ENCODE peak calls at places on chromosomes 12 and 14, in ten cellular contexts. One of them, this sample, is unnamed. For H3K27me3, the result is how much of the 10 kb centered on the place peaks cover.

GRCh38 chr14:70894868-70895267 is 12.4 kb upstream of the PCNX1 start:
- DNase-seq in endothelial cell of umbilical vein: no peak
- DNase-seq in IMR-90: peak
- DNase-seq in neural progenitor cell: no peak
- DNase-seq in ascending aorta: no peak
- DNase-seq in tibial nerve: no peak
- DNase-seq in GM23248: peak
- DNase-seq in PC-3: no peak
- DNase-seq in tibial artery: no peak
- DNase-seq in SK-N-SH: no peak
- DNase-seq in this sample: no peak

GRCh38 chr14:94041551-94042346 is 15.6 kb downstream of the OTUB2 start:
- DNase-seq in IMR-90: peak
- DNase-seq in SK-N-SH: no peak
- DNase-seq in neural progenitor cell: no peak
- DNase-seq in PC-3: no peak
- DNase-seq in tibial nerve: no peak
- DNase-seq in endothelial cell of umbilical vein: no peak
- DNase-seq in ascending aorta: no peak
- DNase-seq in tibial artery: no peak
- DNase-seq in GM23248: peak
- DNase-seq in this sample: peak

GRCh38 chr12:127230843-127231260 is 1036.1 kb upstream of the TMEM132C start:
- DNase-seq in tibial artery: no peak
- DNase-seq in endothelial cell of umbilical vein: no peak
- DNase-seq in SK-N-SH: no peak
- DNase-seq in tibial nerve: peak
- DNase-seq in neural progenitor cell: no peak
- DNase-seq in PC-3: peak
- DNase-seq in ascending aorta: no peak
- DNase-seq in IMR-90: peak
- DNase-seq in GM23248: peak
- DNase-seq in this sample: peak

GRCh38 chr12:113702796-113703195 is 231.1 kb upstream of the LHX5 start:
- DNase-seq in tibial artery: no peak
- DNase-seq in neural progenitor cell: peak
- DNase-seq in tibial nerve: no peak
- DNase-seq in PC-3: no peak
- DNase-seq in IMR-90: no peak
- DNase-seq in ascending aorta: no peak
- DNase-seq in GM23248: no peak
- DNase-seq in SK-N-SH: no peak
- DNase-seq in endothelial cell of umbilical vein: no peak
- DNase-seq in this sample: no peak

GRCh38 chr12:109888179-109889020 is 8.1 kb upstream of the GLTP start:
- DNase-seq in tibial nerve: peak
- DNase-seq in tibial artery: no peak
- DNase-seq in endothelial cell of umbilical vein: peak
- DNase-seq in PC-3: peak
- DNase-seq in ascending aorta: no peak
- DNase-seq in IMR-90: peak
- DNase-seq in neural progenitor cell: no peak
- DNase-seq in GM23248: peak
- DNase-seq in SK-N-SH: no peak
- DNase-seq in this sample: no peak

GRCh38 chr12:68259318-68259940 is 6.0 kb upstream of the IL22 start:
- DNase-seq in SK-N-SH: no peak
- DNase-seq in GM23248: peak
- DNase-seq in IMR-90: peak
- DNase-seq in tibial artery: no peak
- DNase-seq in endothelial cell of umbilical vein: peak
- DNase-seq in ascending aorta: no peak
- DNase-seq in PC-3: peak
- DNase-seq in tibial nerve: no peak
- DNase-seq in neural progenitor cell: no peak
- DNase-seq in this sample: no peak

GRCh38 chr12:103401421-103401820 is 94.3 kb downstream of the C12orf42 start:
- DNase-seq in ascending aorta: no peak
- DNase-seq in neural progenitor cell: no peak
- DNase-seq in PC-3: peak
- DNase-seq in tibial artery: no peak
- DNase-seq in endothelial cell of umbilical vein: no peak
- DNase-seq in tibial nerve: no peak
- DNase-seq in SK-N-SH: no peak
- DNase-seq in GM23248: no peak
- DNase-seq in IMR-90: no peak
- DNase-seq in this sample: no peak

GRCh38 chr14:74583689-74584434 is 28.2 kb downstream of the LTBP2 start:
- DNase-seq in ascending aorta: no peak
- DNase-seq in neural progenitor cell: no peak
- DNase-seq in tibial artery: no peak
- DNase-seq in tibial nerve: no peak
- DNase-seq in PC-3: peak
- DNase-seq in IMR-90: peak
- DNase-seq in SK-N-SH: no peak
- DNase-seq in endothelial cell of umbilical vein: no peak
- DNase-seq in GM23248: peak
- DNase-seq in this sample: no peak

GRCh38 chr12:47222960-47223847 is 143.4 kb upstream of the AMIGO2 start:
- DNase-seq in SK-N-SH: no peak
- DNase-seq in neural progenitor cell: peak
- DNase-seq in GM23248: no peak
- DNase-seq in tibial nerve: no peak
- DNase-seq in ascending aorta: no peak
- DNase-seq in endothelial cell of umbilical vein: no peak
- DNase-seq in PC-3: no peak
- DNase-seq in IMR-90: no peak
- DNase-seq in tibial artery: no peak
- DNase-seq in this sample: no peak

GRCh38 chr14:52351561-52352491 is 37.7 kb downstream of the PTGER2 start:
- DNase-seq in PC-3: peak
- DNase-seq in IMR-90: peak
- DNase-seq in tibial artery: no peak
- DNase-seq in SK-N-SH: no peak
- DNase-seq in ascending aorta: no peak
- DNase-seq in tibial nerve: no peak
- DNase-seq in neural progenitor cell: no peak
- DNase-seq in GM23248: peak
- DNase-seq in endothelial cell of umbilical vein: no peak
- DNase-seq in this sample: no peak

GRCh38 chr14:96408608-96409007 is 16.7 kb downstream of the AK7 start:
- DNase-seq in tibial nerve: no peak
- DNase-seq in tibial artery: no peak
- DNase-seq in GM23248: no peak
- DNase-seq in PC-3: no peak
- DNase-seq in SK-N-SH: no peak
- DNase-seq in ascending aorta: no peak
- DNase-seq in endothelial cell of umbilical vein: no peak
- DNase-seq in IMR-90: no peak
- DNase-seq in neural progenitor cell: no peak
- DNase-seq in this sample: no peak

GRCh38 chr14:92549096-92549852 is 35.7 kb downstream of the RIN3 start:
- DNase-seq in neural progenitor cell: no peak
- DNase-seq in tibial nerve: no peak
- DNase-seq in ascending aorta: no peak
- DNase-seq in PC-3: no peak
- DNase-seq in IMR-90: no peak
- DNase-seq in tibial artery: peak
- DNase-seq in endothelial cell of umbilical vein: no peak
- DNase-seq in GM23248: peak
- DNase-seq in SK-N-SH: no peak
- DNase-seq in this sample: no peak

DNA sequence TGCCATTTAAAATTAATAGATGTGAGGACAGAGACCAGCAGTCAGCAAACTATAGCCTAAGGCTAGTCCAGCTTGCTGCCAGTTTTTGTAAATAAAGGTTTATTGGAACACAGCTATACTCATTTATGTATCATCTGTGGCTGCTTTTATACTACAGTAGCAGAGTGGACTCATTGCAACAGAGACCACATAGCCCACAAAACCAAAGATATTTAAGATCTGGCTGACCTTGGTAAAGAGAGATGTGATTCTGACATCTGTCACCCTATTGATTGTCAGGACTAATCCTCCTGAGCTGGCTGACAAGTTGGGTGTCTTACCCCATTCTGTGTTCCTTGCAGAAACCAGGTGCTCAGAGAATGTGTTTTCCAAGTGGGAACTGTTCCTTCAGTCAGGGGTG is 99.9 kb downstream of the BEGAIN start:
- DNase-seq in neural progenitor cell: no peak
- DNase-seq in tibial nerve: no peak
- DNase-seq in SK-N-SH: no peak
- DNase-seq in GM23248: no peak
- DNase-seq in IMR-90: no peak
- DNase-seq in ascending aorta: no peak
- DNase-seq in PC-3: no peak
- DNase-seq in tibial artery: no peak
- DNase-seq in endothelial cell of umbilical vein: no peak
- DNase-seq in this sample: no peak
- H3K27me3 ChIP-seq in neural progenitor cell: under half
- H3K27me3 ChIP-seq in tibial nerve: under half
- H3K27me3 ChIP-seq in SK-N-SH: under half
- H3K27me3 ChIP-seq in GM23248: under half
- H3K27me3 ChIP-seq in IMR-90: under half
- H3K27me3 ChIP-seq in ascending aorta: under half
- H3K27me3 ChIP-seq in PC-3: under half
- H3K27me3 ChIP-seq in tibial artery: under half
- H3K27me3 ChIP-seq in endothelial cell of umbilical vein: under half
- H3K27me3 ChIP-seq in this sample: under half

GRCh38 chr12:5882511-5883185 is 62.4 kb downstream of the ANO2 start:
- DNase-seq in IMR-90: no peak
- DNase-seq in ascending aorta: no peak
- DNase-seq in neural progenitor cell: no peak
- DNase-seq in endothelial cell of umbilical vein: no peak
- DNase-seq in GM23248: no peak
- DNase-seq in SK-N-SH: no peak
- DNase-seq in PC-3: no peak
- DNase-seq in tibial nerve: no peak
- DNase-seq in tibial artery: no peak
- DNase-seq in this sample: no peak
- H3K27me3 ChIP-seq in IMR-90: under half
- H3K27me3 ChIP-seq in ascending aorta: under half
- H3K27me3 ChIP-seq in neural progenitor cell: under half
- H3K27me3 ChIP-seq in endothelial cell of umbilical vein: under half
- H3K27me3 ChIP-seq in GM23248: under half
- H3K27me3 ChIP-seq in SK-N-SH: under half
- H3K27me3 ChIP-seq in PC-3: under half
- H3K27me3 ChIP-seq in tibial nerve: under half
- H3K27me3 ChIP-seq in tibial artery: under half
- H3K27me3 ChIP-seq in this sample: under half

DNA sequence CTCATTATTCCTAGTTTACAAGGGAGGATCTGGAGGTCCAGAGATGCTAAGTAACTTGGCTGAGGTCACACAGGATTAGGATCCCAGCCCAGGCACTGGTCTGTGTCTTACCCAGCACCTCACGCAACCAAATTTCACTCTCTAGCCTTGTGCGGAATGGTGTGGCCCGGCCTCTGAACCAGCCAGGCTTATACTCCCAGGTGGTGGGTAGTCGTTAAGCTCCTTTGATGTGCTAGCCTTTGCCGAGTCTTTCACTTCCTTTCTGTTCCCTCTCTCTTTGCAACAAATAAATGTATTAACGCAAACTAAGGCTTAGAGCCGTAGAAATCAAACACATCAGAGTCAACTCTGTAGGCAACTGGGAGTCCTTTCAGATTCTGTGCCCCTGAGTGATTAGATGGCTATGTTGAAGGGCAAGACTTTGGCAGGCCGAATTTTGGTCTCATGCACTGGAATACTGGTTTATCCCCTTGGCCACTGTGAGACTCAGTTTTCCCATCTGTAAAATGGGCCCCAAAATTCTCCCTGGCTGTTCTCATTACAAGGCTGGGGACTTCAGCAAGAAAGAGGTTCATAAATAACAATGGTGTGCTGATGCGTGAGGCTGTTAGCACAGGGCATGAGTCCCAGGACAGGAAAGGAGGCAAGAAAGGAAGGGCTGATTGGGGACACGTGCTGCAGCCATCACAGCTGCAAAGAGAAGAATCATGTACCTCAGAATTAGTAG is 126.3 kb downstream of the AACS start:
- DNase-seq in tibial artery: no peak
- DNase-seq in ascending aorta: no peak
- DNase-seq in tibial nerve: no peak
- DNase-seq in GM23248: no peak
- DNase-seq in endothelial cell of umbilical vein: no peak
- DNase-seq in IMR-90: no peak
- DNase-seq in PC-3: no peak
- DNase-seq in SK-N-SH: no peak
- DNase-seq in neural progenitor cell: no peak
- DNase-seq in this sample: no peak
- H3K27me3 ChIP-seq in tibial artery: half or more
- H3K27me3 ChIP-seq in ascending aorta: under half
- H3K27me3 ChIP-seq in tibial nerve: under half
- H3K27me3 ChIP-seq in GM23248: under half
- H3K27me3 ChIP-seq in endothelial cell of umbilical vein: under half
- H3K27me3 ChIP-seq in IMR-90: under half
- H3K27me3 ChIP-seq in PC-3: half or more
- H3K27me3 ChIP-seq in SK-N-SH: under half
- H3K27me3 ChIP-seq in neural progenitor cell: half or more
- H3K27me3 ChIP-seq in this sample: under half

DNA sequence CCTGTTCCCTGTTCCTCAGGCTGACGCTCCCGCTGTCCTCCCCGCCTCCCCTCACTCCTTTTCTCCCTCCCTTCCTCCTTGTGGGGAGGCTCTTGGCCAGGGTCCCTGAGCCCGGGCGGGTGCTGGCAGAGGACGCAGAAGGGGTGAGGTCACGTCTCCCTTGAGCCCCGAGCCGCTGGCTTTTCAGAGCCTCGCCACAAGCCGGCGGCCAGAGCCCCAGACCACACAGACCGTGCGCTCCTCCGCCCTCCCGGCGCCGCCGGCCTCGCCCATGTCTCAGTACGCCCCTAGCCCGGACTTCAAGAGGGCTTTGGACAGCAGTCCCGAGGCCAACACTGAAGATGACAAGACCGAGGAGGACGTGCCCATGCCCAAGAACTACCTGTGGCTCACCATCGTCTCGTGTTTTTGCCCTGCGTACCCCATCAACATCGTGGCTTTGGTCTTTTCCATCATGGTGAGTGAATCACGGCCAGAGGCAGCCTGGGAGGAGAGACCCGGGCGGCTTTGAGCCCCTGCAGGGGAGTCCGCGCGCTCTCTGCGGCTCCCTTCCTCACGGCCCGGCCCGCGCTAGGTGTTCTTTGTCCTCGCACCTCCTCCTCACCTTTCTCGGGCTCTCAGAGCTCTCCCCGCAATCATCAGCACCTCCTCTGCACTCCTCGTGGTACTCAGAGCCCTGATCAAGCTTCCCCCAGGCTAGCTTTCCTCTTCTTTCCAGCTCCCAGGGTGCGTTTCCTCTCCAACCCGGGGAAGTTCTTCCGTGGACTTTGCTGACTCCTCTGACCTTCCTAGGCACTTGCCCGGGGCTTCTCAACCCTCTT is at the start of gene TMEM233:
- DNase-seq in ascending aorta: no peak
- DNase-seq in tibial artery: no peak
- DNase-seq in tibial nerve: no peak
- DNase-seq in SK-N-SH: peak
- DNase-seq in IMR-90: no peak
- DNase-seq in PC-3: no peak
- DNase-seq in endothelial cell of umbilical vein: no peak
- DNase-seq in neural progenitor cell: peak
- DNase-seq in GM23248: no peak
- DNase-seq in this sample: peak
- H3K27me3 ChIP-seq in ascending aorta: under half
- H3K27me3 ChIP-seq in tibial artery: under half
- H3K27me3 ChIP-seq in tibial nerve: under half
- H3K27me3 ChIP-seq in SK-N-SH: under half
- H3K27me3 ChIP-seq in IMR-90: under half
- H3K27me3 ChIP-seq in PC-3: half or more
- H3K27me3 ChIP-seq in endothelial cell of umbilical vein: under half
- H3K27me3 ChIP-seq in neural progenitor cell: half or more
- H3K27me3 ChIP-seq in GM23248: under half
- H3K27me3 ChIP-seq in this sample: half or more

This sample was measured in cardiac muscle cell.